ENCODE peak calls at places on chromosomes 12 and 14, in four cellular contexts. One of them, this sample, is unnamed.

GRCh38 chr12:6451348-6452244 is at the start of gene TAPBPL:
- DNase-seq in neuronal stem cell: no peak
- DNase-seq in GM23338: peak
- DNase-seq in HCT116: no peak
- DNase-seq in this sample: peak

GRCh38 chr12:12190087-12190809 is 76.6 kb downstream of the LRP6 start:
- DNase-seq in HCT116: no peak
- DNase-seq in neuronal stem cell: no peak
- DNase-seq in GM23338: no peak
- DNase-seq in this sample: no peak

GRCh38 chr14:56195727-56196126 is 77.5 kb downstream of the PELI2 start:
- DNase-seq in neuronal stem cell: no peak
- DNase-seq in GM23338: no peak
- DNase-seq in HCT116: no peak
- DNase-seq in this sample: no peak

GRCh38 chr14:64502476-64503183 is 1.0 kb downstream of the ZBTB25 start:
- DNase-seq in HCT116: no peak
- DNase-seq in GM23338: peak
- DNase-seq in neuronal stem cell: no peak
- DNase-seq in this sample: peak

GRCh38 chr14:63203015-63203414 is 1.2 kb upstream of the RHOJ start:
- DNase-seq in HCT116: no peak
- DNase-seq in GM23338: no peak
- DNase-seq in neuronal stem cell: no peak
- DNase-seq in this sample: no peak

GRCh38 chr12:73902270-73902669 is 635.4 kb upstream of the ATXN7L3B start:
- DNase-seq in neuronal stem cell: no peak
- DNase-seq in HCT116: no peak
- DNase-seq in GM23338: no peak
- DNase-seq in this sample: no peak

GRCh38 chr12:116954700-116955381 is 44.1 kb downstream of the FBXW8 start:
- DNase-seq in GM23338: no peak
- DNase-seq in neuronal stem cell: no peak
- DNase-seq in HCT116: no peak
- DNase-seq in this sample: no peak

GRCh38 chr12:99810718-99811593 is 163.4 kb downstream of the GARIN6 start:
- DNase-seq in GM23338: peak
- DNase-seq in neuronal stem cell: no peak
- DNase-seq in HCT116: peak
- DNase-seq in this sample: no peak

GRCh38 chr14:63245893-63246292 is 41.6 kb downstream of the RHOJ start:
- DNase-seq in GM23338: no peak
- DNase-seq in neuronal stem cell: no peak
- DNase-seq in HCT116: no peak
- DNase-seq in this sample: no peak

GRCh38 chr12:119182701-119183493 is 4.2 kb downstream of the HSPB8 start:
- DNase-seq in HCT116: no peak
- DNase-seq in neuronal stem cell: no peak
- DNase-seq in GM23338: no peak
- DNase-seq in this sample: no peak

GRCh38 chr14:102424520-102424919 is 61.8 kb downstream of the TECPR2 start:
- DNase-seq in GM23338: no peak
- DNase-seq in neuronal stem cell: no peak
- DNase-seq in HCT116: no peak
- DNase-seq in this sample: no peak

GRCh38 chr14:102426796-102427195 is 64.1 kb downstream of the TECPR2 start:
- DNase-seq in neuronal stem cell: no peak
- DNase-seq in GM23338: no peak
- DNase-seq in HCT116: no peak
- DNase-seq in this sample: no peak

GRCh38 chr14:102427642-102428041 is 64.9 kb downstream of the TECPR2 start:
- DNase-seq in GM23338: no peak
- DNase-seq in HCT116: no peak
- DNase-seq in neuronal stem cell: no peak
- DNase-seq in this sample: no peak

GRCh38 chr14:102421366-102422057 is 58.8 kb downstream of the TECPR2 start:
- DNase-seq in HCT116: no peak
- DNase-seq in GM23338: no peak
- DNase-seq in neuronal stem cell: no peak
- DNase-seq in this sample: no peak

DNA sequence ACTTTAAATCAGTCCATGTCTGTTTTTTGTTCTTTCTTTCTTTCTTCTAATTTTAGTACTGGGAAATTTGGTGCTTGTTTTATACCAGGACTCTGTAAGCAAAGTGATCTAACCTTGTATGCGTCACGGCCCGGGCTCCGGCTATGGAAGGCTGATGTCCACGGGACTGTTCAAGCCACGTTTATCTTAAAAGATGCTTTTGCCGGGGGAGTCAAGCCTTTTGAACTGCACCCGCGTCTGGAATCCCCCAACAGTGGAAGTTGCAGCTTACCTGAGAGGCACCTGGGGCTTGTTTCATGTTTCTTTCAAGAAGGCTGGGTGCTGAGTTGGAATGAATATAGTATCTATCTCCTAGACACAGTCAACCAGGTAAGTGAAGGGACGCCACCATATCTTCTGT is 62.2 kb downstream of the TECPR2 start:
- DNase-seq in HCT116: no peak
- DNase-seq in neuronal stem cell: no peak
- DNase-seq in GM23338: no peak
- DNase-seq in this sample: no peak
- H3K27ac ChIP-seq in HCT116: no peak
- H3K27ac ChIP-seq in neuronal stem cell: no peak
- H3K27ac ChIP-seq in GM23338: no peak
- H3K27ac ChIP-seq in this sample: no peak

GRCh38 chr14:94768141-94768520 is 1.8 kb downstream of the GSC start:
- DNase-seq in neuronal stem cell: no peak
- DNase-seq in HCT116: no peak
- DNase-seq in GM23338: no peak
- DNase-seq in this sample: no peak
- H3K4me2 ChIP-seq in neuronal stem cell: peak
- H3K4me2 ChIP-seq in HCT116: no peak
- H3K4me2 ChIP-seq in GM23338: peak
- H3K4me2 ChIP-seq in this sample: no peak

GRCh38 chr14:47389520-47389919 is 285.9 kb downstream of the MDGA2 start:
- DNase-seq in HCT116: no peak
- DNase-seq in GM23338: peak
- DNase-seq in neuronal stem cell: peak
- DNase-seq in this sample: no peak
- H3K27ac ChIP-seq in HCT116: no peak
- H3K27ac ChIP-seq in GM23338: no peak
- H3K27ac ChIP-seq in neuronal stem cell: no peak
- H3K27ac ChIP-seq in this sample: no peak

GRCh38 chr12:38898001-38898684 is 7.2 kb downstream of the CPNE8 start:
- DNase-seq in neuronal stem cell: no peak
- DNase-seq in GM23338: peak
- DNase-seq in HCT116: no peak
- DNase-seq in this sample: peak
- H3K4me2 ChIP-seq in neuronal stem cell: no peak
- H3K4me2 ChIP-seq in GM23338: peak
- H3K4me2 ChIP-seq in HCT116: no peak
- H3K4me2 ChIP-seq in this sample: no peak

DNA sequence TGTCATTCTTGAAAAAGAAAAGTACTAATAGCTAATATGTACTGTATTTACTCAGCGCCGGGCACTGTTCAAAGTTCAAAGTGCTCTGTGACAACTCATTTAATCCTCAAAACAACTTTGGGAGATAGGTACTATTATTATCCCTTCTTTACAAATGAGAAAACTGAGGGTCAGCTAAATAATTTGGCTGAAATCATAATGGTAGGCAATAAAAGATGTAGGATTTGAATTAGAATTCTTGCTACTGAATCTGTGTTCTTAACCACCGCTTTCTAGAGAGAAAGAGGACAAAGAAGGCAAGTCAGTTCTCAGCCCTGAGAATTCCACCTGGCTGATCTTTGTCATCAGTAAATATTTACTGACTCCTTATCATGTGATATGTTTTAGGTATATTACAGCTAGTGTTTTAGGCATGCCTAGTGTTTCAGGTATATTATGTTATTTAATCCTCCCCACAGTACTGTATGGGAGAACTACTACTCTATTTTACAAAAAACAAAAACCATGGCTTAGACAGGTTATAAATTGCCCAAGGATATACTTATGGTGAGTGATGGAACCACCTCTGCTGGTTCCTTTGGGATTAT is 205.7 kb upstream of the GZMB start:
- DNase-seq in HCT116: no peak
- DNase-seq in neuronal stem cell: no peak
- DNase-seq in GM23338: no peak
- DNase-seq in this sample: no peak
- H3K27ac ChIP-seq in HCT116: no peak
- H3K27ac ChIP-seq in neuronal stem cell: peak
- H3K27ac ChIP-seq in GM23338: no peak
- H3K27ac ChIP-seq in this sample: peak

DNA sequence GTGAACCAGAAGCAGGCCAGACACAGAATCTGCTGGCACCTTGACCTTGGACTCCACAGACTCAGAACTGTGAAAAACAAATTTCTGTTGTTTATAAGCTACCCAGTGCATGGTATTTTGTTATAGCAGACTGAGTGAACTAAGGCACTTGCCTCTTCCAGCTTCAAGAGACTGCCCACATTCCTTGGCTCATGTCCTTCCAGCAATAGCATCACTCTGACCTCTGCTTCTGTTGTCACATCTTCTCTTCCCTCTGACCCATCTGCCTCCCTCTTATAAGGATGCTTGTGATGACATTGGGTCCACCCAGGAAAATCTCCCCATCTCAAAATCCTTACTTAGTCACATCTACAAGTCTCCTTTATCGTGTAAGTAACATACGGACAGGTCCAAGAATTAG is 200.4 kb downstream of the PIK3C2G start:
- DNase-seq in HCT116: no peak
- DNase-seq in GM23338: no peak
- DNase-seq in neuronal stem cell: no peak
- DNase-seq in this sample: no peak
- H3K4me2 ChIP-seq in HCT116: no peak
- H3K4me2 ChIP-seq in GM23338: no peak
- H3K4me2 ChIP-seq in neuronal stem cell: no peak
- H3K4me2 ChIP-seq in this sample: no peak

DNA sequence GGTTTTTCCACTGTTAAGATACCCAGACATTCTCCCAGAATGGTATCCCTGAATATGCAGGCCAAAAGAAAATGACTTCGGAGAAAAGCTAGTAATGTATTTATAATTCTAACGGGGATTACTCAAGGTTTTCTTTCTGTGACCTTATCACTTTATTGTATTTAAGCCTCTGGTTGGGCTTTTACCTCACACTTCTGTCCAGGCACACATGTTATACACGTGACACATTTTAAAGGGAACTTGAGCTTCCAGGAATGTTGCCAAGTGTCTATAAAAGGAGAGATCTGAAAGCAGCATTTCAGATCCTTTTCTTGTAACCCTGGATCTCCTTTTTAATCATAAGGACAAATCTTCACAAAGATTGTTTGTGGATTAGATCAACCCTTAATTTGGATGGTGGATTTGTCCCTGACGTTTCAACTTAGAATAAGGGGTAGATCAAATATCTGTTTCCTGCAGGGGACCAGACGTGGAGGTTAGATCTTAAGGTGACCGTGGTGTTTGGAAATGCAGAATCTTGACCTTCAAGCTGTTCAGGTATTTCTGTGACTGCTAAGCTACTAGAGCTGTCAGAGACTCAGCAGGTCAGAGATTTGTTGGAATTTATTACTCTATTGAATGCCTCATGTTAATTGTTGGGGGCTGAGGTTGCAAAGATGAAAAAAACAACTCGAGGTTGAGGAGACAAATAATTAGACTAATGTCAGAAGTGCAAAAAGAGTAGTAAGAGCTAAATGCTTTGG is 1.5 kb downstream of the CIPC start:
- DNase-seq in neuronal stem cell: no peak
- DNase-seq in GM23338: no peak
- DNase-seq in HCT116: no peak
- DNase-seq in this sample: peak
- H3K27ac ChIP-seq in neuronal stem cell: no peak
- H3K27ac ChIP-seq in GM23338: no peak
- H3K27ac ChIP-seq in HCT116: no peak
- H3K27ac ChIP-seq in this sample: no peak

GRCh38 chr14:92581966-92582566 is 68.5 kb downstream of the RIN3 start:
- DNase-seq in GM23338: no peak
- DNase-seq in HCT116: no peak
- DNase-seq in neuronal stem cell: no peak
- DNase-seq in this sample: no peak
- H3K4me2 ChIP-seq in GM23338: no peak
- H3K4me2 ChIP-seq in HCT116: no peak
- H3K4me2 ChIP-seq in neuronal stem cell: no peak
- H3K4me2 ChIP-seq in this sample: no peak

GRCh38 chr12:57592551-57593165 is 1.7 kb downstream of the PIP4K2C start:
- DNase-seq in HCT116: no peak
- DNase-seq in GM23338: no peak
- DNase-seq in neuronal stem cell: no peak
- DNase-seq in this sample: no peak

GRCh38 chr12:57593187-57593586 is 2.2 kb downstream of the PIP4K2C start:
- DNase-seq in HCT116: no peak
- DNase-seq in neuronal stem cell: no peak
- DNase-seq in GM23338: no peak
- DNase-seq in this sample: no peak

GRCh38 chr12:57590536-57590891 is 478 bp upstream of the PIP4K2C start:
- DNase-seq in neuronal stem cell: no peak
- DNase-seq in HCT116: no peak
- DNase-seq in GM23338: peak
- DNase-seq in this sample: no peak

GRCh38 chr12:57590892-57591566 is at the start of gene PIP4K2C:
- DNase-seq in GM23338: peak
- DNase-seq in HCT116: peak
- DNase-seq in neuronal stem cell: peak
- DNase-seq in this sample: peak

DNA sequence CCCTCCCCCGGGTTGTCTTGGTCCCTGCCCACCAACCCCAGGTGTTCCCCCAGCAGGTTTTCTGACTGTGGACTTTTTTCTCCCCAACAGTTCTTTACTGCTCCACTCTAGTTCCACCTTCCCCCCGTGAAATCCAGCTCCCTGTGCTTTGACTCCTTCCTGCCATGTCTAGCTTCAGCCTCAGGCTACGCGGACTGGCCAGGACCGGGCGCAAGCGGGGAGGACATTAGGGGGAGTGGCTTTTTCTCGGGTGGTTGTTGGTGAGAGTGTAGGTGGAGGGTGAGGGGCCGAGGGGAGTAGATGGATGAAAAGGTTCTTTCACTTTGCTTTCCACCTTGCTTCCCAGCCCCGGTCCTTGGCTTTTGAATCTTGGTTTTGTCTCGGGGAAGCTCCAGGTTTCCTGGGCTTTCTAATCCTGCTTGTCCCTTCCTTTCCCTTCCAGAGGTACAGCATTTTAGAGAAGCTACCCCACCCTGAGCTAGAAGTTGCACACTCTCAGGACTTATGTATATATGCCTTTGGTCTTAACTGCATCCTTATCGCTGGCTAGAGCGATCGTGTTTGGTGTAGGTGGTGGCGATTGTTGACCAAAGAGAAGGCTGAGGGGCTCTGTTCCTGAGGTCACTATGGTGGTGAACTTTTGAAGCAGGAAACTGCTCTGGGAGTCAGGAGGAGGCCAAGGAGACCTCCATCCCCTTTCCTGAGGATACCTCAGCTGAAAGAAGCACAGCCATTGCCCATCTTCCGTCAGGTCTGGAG is 754 bp downstream of the PIP4K2C start:
- DNase-seq in neuronal stem cell: no peak
- DNase-seq in HCT116: no peak
- DNase-seq in GM23338: peak
- DNase-seq in this sample: peak
- H3K27ac ChIP-seq in neuronal stem cell: no peak
- H3K27ac ChIP-seq in HCT116: peak
- H3K27ac ChIP-seq in GM23338: no peak
- H3K27ac ChIP-seq in this sample: no peak